ENCODE peak calls at places on chromosomes 5 and 9, in six cellular contexts. B is left ventricle myocardium inferior, Q is HepG2, R is pancreas, I is thyroid gland, J is IMR-90. G is an unnamed sample.
A peak's percentile ranks its signal among the peaks of the same experiment; 100 is the strongest.

GRCh38 chr9:69145148-69145547 is 28.9 kb upstream of the TJP2 start:
- DNase-seq in I (no peak), J (no peak), R (no peak), B (no peak), Q (no peak), G (no peak)

GRCh38 chr5:10338996-10339903 is 14.2 kb upstream of the MARCHF6 start:
- DNase-seq in J (no peak), I (no peak), B (no peak), Q (no peak), R (no peak), G (no peak)

GRCh38 chr9:117704024-117704575 is at the start of gene TLR4:
- DNase-seq in B (peak; percentile 69), I (peak; percentile 41), R (no peak), J (no peak), Q (no peak), G (peak; percentile 79)

GRCh38 chr9:37953775-37954437 is 50.0 kb upstream of the SLC25A51 start:
- DNase-seq in I (no peak), R (no peak), J (peak; percentile 100), Q (no peak), B (no peak), G (no peak)

GRCh38 chr5:93620487-93621339 is 37.7 kb downstream of the NR2F1 start:
- DNase-seq in J (peak; percentile 68), Q (peak; percentile 50), R (peak; percentile 80), I (peak; percentile 71), B (peak; percentile 61), G (peak; percentile 78)

GRCh38 chr9:83346655-83347393 is 191.4 kb downstream of the FRMD3 start:
- DNase-seq in Q (no peak), J (no peak), I (peak; percentile 78), R (no peak), B (no peak), G (no peak)

GRCh38 chr5:170508660-170509322 is 5.0 kb downstream of the KCNIP1 start:
- DNase-seq in B (no peak), I (no peak), J (no peak), R (no peak), Q (no peak), G (no peak)

GRCh38 chr9:121916008-121916407 is 177.1 kb downstream of the TTLL11 start:
- DNase-seq in R (no peak), J (peak; percentile 64), B (no peak), Q (no peak), I (no peak), G (no peak)

GRCh38 chr5:135033866-135034185 is 202 bp downstream of the PITX1 start:
- DNase-seq in B (no peak), R (no peak), J (no peak), I (no peak), Q (no peak), G (no peak)

GRCh38 chr5:138482645-138483044 is 17.4 kb downstream of the EGR1 start:
- DNase-seq in J (no peak), R (no peak), Q (no peak), I (no peak), B (no peak), G (no peak)

GRCh38 chr5:154077692-154078091 is 38.9 kb downstream of the MFAP3 start:
- DNase-seq in Q (no peak), R (no peak), J (peak; percentile 31), B (peak; percentile 33), I (peak; percentile 10), G (no peak)

GRCh38 chr9:98962861-98963260 is 19.2 kb downstream of the COL15A1 start:
- DNase-seq in Q (no peak), R (no peak), B (no peak), J (peak; percentile 50), I (no peak), G (no peak)

GRCh38 chr5:137415231-137415681 is 83.9 kb downstream of the SPOCK1 start:
- DNase-seq in J (peak; percentile 70), B (no peak), Q (no peak), I (no peak), R (no peak), G (no peak)

GRCh38 chr5:6391151-6391550 is 12.8 kb upstream of the MED10 start:
- DNase-seq in Q (no peak), B (no peak), R (no peak), J (no peak), I (no peak), G (no peak)

GRCh38 chr5:78537821-78538220 is 110.8 kb downstream of the LHFPL2 start:
- DNase-seq in R (no peak), Q (peak; percentile 22), J (peak; percentile 68), B (no peak), I (no peak), G (no peak)

GRCh38 chr9:92482336-92482735 is at the start of gene ASPN:
- DNase-seq in B (no peak), I (no peak), R (no peak), Q (no peak), J (peak; percentile 71), G (no peak)

GRCh38 chr5:28156981-28157380 is 1118.6 kb upstream of the CDH9 start:
- DNase-seq in R (no peak), I (no peak), B (no peak), Q (no peak), J (no peak), G (no peak)

GRCh38 chr9:129938291-129938979 is 103.2 kb downstream of the USP20 start:
- DNase-seq in R (no peak), B (no peak), I (no peak), Q (no peak), J (peak; percentile 84), G (no peak)

GRCh38 chr5:108381955-108382783 is at the start of gene FBXL17:
- DNase-seq in B (peak; percentile 94), Q (peak; percentile 93), R (peak; percentile 97), I (peak; percentile 97), J (peak; percentile 90), G (peak; percentile 97)

GRCh38 chr5:14173419-14174234 is 30.5 kb downstream of the TRIO start:
- DNase-seq in I (no peak), B (no peak), R (no peak), J (no peak), Q (no peak), G (no peak)

GRCh38 chr9:22170162-22170932 is 161.2 kb upstream of the CDKN2B start:
- DNase-seq in Q (peak; percentile 9), J (peak; percentile 89), B (no peak), I (no peak), R (no peak), G (no peak)

GRCh38 chr5:138177936-138178515 is 404 bp downstream of the BRD8 start:
- DNase-seq in J (peak; percentile 18), I (peak; percentile 43), B (peak; percentile 24), R (no peak), Q (peak; percentile 23), G (peak; percentile 44)

GRCh38 chr5:148820778-148821395 is 5.5 kb upstream of the ADRB2 start:
- DNase-seq in R (no peak), Q (peak; percentile 13), I (peak; percentile 15), J (peak; percentile 50), B (no peak), G (no peak)

GRCh38 chr5:142856269-142856668 is 86.1 kb downstream of the ARHGAP26 start:
- DNase-seq in I (no peak), J (no peak), R (no peak), Q (no peak), B (no peak), G (no peak)

GRCh38 chr5:142860291-142860690 is 90.1 kb downstream of the ARHGAP26 start:
- DNase-seq in B (no peak), J (no peak), Q (no peak), I (no peak), R (no peak), G (no peak)

GRCh38 chr5:142861011-142861410 is 90.8 kb downstream of the ARHGAP26 start:
- DNase-seq in R (no peak), B (no peak), J (no peak), Q (no peak), I (no peak), G (no peak)

GRCh38 chr5:142859037-142859436 is 88.9 kb downstream of the ARHGAP26 start:
- DNase-seq in J (no peak), B (no peak), Q (no peak), R (no peak), I (no peak), G (no peak)

GRCh38 chr5:142857405-142857804 is 87.2 kb downstream of the ARHGAP26 start:
- DNase-seq in B (no peak), I (no peak), J (no peak), R (no peak), Q (no peak), G (no peak)
- H3K4me1 ChIP-seq in B (peaks cover 93% of the 10 kb centered on the region), I (peaks cover 24% of the 10 kb centered on the region), J (no peaks in the 10 kb centered on the region), R (no peaks in the 10 kb centered on the region), Q (peaks cover 18% of the 10 kb centered on the region), G (peaks cover 6% of the 10 kb centered on the region)

DNA sequence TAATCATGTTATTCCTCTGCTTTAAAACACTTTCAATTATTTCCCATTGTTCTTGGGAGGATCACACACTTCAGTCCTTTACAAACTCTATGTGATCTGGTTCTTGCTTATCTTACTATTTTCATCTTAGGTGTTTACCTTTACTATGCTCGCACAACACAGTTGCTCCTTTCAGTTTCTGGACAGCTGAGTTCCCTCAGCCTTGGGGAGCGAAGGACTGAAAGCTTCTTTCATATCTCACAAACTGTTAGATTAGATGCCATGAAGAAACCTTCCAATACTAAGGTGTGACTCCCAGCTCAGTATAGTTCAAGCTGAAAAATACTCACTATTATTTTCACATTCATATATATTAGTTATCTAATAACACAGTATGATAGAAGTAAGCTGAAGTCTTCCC is 117.9 kb downstream of the CDC42SE2 start:
- DNase-seq in I (no peak), R (no peak), J (no peak), Q (no peak), B (no peak), G (no peak)
- H3K4me1 ChIP-seq in I (peaks cover 73% of the 10 kb centered on the region), R (no peaks in the 10 kb centered on the region), J (peaks cover 20% of the 10 kb centered on the region), Q (peaks cover 72% of the 10 kb centered on the region), B (peaks cover 59% of the 10 kb centered on the region), G (peaks cover 69% of the 10 kb centered on the region)

GRCh38 chr9:692636-693459 is 148.6 kb upstream of the DMRT1 start:
- DNase-seq in Q (peak; percentile 49), J (no peak), R (no peak), B (no peak), I (no peak), G (no peak)

GRCh38 chr9:695252-695651 is 146.2 kb upstream of the DMRT1 start:
- DNase-seq in B (no peak), I (no peak), R (no peak), J (no peak), Q (no peak), G (no peak)

GRCh38 chr9:693460-694390 is 147.8 kb upstream of the DMRT1 start:
- DNase-seq in B (peak; percentile 28), J (peak; percentile 86), R (no peak), Q (no peak), I (peak; percentile 65), G (no peak)

GRCh38 chr9:696332-697090 is 145.0 kb upstream of the DMRT1 start:
- DNase-seq in R (no peak), I (peak; percentile 57), B (peak; percentile 45), Q (peak; percentile 44), J (peak; percentile 76), G (no peak)

GRCh38 chr9:694499-695154 is 146.9 kb upstream of the DMRT1 start:
- DNase-seq in I (peak; percentile 55), R (no peak), B (peak; percentile 47), Q (no peak), J (peak; percentile 93), G (no peak)
- H3K4me1 ChIP-seq in I (peaks cover 75% of the 10 kb centered on the region), R (peaks cover 3% of the 10 kb centered on the region), B (peaks cover 99% of the 10 kb centered on the region), Q (peaks cover 97% of the 10 kb centered on the region), J (peaks cover 41% of the 10 kb centered on the region), G (peaks cover 14% of the 10 kb centered on the region)

DNA sequence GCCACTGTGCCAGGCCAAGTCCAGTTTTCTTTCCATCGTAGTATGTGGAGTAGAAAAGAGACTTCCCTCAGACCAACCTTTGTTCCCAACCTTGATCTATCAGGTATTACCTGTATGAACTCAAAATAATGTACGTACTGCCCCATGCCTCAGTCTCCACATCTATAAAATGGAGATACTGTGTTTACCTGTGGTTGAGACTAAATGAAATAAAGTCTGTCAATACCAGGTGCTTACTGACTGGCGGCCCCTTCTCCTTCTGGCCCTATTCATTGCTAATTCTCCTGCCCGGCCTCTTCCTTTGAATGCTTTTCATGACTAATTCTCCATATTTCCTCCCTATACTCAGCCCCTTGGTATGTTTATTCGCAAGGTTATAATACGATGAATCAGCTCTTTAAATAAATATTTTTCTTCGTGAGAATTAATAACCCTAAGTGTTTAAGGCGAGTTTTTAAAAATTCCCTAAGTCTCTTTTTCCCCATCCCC is 89.6 kb upstream of the BASP1 start:
- DNase-seq in I (no peak), R (no peak), J (peak; percentile 92), B (no peak), Q (no peak), G (no peak)
- H3K4me1 ChIP-seq in I (peaks cover 37% of the 10 kb centered on the region), R (no peaks in the 10 kb centered on the region), J (peaks cover 18% of the 10 kb centered on the region), B (peaks cover 18% of the 10 kb centered on the region), Q (no peaks in the 10 kb centered on the region), G (peaks cover 5% of the 10 kb centered on the region)